ENCODE peak calls at places on chromosomes 13 and 19, in four cellular contexts. G is neural progenitor cell, V is fibroblast of the aortic adventitia, D is Calu3. R is an unnamed sample.

GRCh38 chr13:41610426-41610825 is 153.1 kb downstream of the RGCC start:
- DNase-seq in G (no peak), V (peak; percentile 82), D (peak; percentile 49), R (no peak)

GRCh38 chr13:111858571-111858970 is 208.4 kb upstream of the SOX1 start:
- DNase-seq in G (no peak), V (no peak), D (no peak), R (no peak)

GRCh38 chr19:27794444-27795042 is 1418.4 kb downstream of the UQCRFS1 start:
- DNase-seq in G (peak; percentile 67), V (peak; percentile 46), D (no peak), R (no peak)

GRCh38 chr13:105255472-105255871 is 1280.0 kb downstream of the EFNB2 start:
- DNase-seq in G (no peak), V (no peak), D (no peak), R (no peak)

GRCh38 chr19:29277107-29277506 is 64.2 kb upstream of the UQCRFS1 start:
- DNase-seq in G (peak; percentile 46), V (peak; percentile 6), D (peak; percentile 15), R (no peak)

GRCh38 chr13:49935171-49936084 is 712 bp downstream of the SPRYD7 start:
- DNase-seq in G (peak; percentile 69), V (peak; percentile 56), D (peak; percentile 8), R (no peak)

GRCh38 chr19:18253716-18254115 is 20.5 kb downstream of the IQCN start:
- DNase-seq in G (no peak), V (no peak), D (peak; percentile 58), R (no peak)

GRCh38 chr19:492091-492531 is 4.2 kb upstream of the MADCAM1 start:
- DNase-seq in G (no peak), V (peak; percentile 11), D (no peak), R (no peak)

GRCh38 chr13:69226427-69226826 is 881.2 kb upstream of the ATXN8OS start:
- DNase-seq in G (no peak), V (no peak), D (no peak), R (no peak)

GRCh38 chr13:58953638-58954037 is 1210.1 kb downstream of the DIAPH3 start:
- DNase-seq in G (no peak), V (no peak), D (no peak), R (no peak)

GRCh38 chr13:51298812-51299211 is 40.7 kb upstream of the SERPINE3 start:
- DNase-seq in G (no peak), V (no peak), D (no peak), R (no peak)

GRCh38 chr13:51793570-51794273 is 10.2 kb downstream of the DHRS12 start:
- DNase-seq in G (no peak), V (peak; percentile 81), D (no peak), R (no peak)

GRCh38 chr13:51475727-51476521 is 23.1 kb upstream of the INTS6 start:
- DNase-seq in G (no peak), V (peak; percentile 37), D (no peak), R (no peak)

GRCh38 chr13:112819816-112820215 is 130.0 kb downstream of the ATP11A start:
- DNase-seq in G (no peak), V (no peak), D (no peak), R (no peak)

GRCh38 chr19:42348211-42348610 is 22.8 kb downstream of the MEGF8 start:
- DNase-seq in G (no peak), V (no peak), D (no peak), R (no peak)

GRCh38 chr19:42344336-42344893 is 19.0 kb downstream of the MEGF8 start:
- DNase-seq in G (no peak), V (no peak), D (no peak), R (no peak)

GRCh38 chr19:42345191-42345812 is 19.9 kb downstream of the MEGF8 start:
- DNase-seq in G (no peak), V (peak; percentile 70), D (no peak), R (no peak)

DNA sequence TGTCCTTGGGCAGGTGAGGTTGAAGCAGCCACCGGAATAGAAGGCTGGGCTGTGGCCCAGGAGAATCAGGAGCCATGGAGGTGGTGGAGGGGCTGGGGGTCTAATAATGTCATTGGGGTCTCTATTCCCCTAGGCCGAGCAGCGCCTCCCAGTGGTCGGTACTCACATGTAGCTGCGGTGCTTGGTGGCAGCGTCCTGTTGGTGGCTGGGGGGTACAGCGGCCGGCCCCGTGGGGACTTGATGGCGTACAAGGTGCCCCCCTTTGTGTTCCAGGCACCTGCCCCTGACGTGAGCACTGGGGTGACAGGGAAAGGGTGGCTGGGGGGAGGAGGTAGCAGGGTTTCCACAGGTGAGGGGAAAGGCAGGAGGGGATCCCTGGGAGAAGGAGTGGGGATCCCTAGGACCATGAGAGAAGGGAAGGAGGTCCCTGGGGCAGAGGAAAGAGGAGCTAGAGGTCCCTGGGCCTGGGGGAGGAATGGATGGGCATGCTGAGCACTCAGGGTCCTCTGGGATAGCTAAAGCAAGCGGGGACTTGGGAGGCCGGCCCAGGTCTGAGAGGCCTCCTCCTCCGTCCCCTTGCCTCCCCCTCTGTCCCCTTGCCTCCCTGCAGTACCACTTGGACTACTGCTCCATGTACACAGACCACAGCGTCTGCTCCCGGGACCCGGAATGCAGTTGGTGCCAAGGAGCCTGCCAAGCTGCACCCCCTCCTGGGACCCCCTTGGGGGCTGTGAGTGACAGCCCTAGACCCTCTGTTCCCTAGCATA is 18.1 kb downstream of the MEGF8 start:
- DNase-seq in G (peak; percentile 52), V (no peak), D (no peak), R (no peak)
- TF ChIP-seq CTCF in G (peak; percentile 52), V (no peak), D (peak; percentile 49), R (peak; percentile 35)

DNA sequence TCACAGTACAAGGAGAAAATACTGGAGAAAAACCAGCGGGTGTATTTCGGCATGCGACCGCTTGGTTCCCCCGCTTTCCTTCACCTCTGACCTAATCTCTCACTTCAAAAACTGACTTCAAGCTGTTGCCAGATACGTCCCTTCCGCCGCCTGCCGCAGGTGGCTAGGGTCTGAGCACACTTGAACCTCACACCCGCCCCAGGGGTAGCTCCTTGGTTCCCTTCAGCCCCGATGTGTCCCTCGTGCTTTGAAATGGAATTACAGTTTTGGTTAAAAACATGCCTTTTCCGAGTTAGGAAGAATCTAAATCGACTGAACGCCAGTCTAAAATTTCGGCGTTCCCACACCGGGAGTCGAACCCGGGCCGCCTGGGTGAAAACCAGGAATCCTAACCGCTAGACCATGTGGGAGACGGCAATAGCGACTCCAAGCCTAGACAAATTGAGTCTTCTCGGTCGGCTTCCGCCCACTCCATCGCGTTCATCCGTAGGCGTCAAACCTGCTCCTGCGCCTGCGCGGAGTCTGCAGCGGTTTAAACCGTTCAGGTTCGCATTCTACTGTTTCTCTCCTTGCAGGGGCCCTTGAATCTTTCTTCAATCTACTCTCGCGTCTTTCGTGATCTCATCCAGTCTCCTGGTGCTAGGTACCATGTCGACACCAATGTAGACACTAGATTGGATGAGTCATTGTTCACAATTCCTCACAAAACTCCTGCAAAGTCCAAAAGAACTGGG is 71.5 kb downstream of the NUFIP1 start:
- DNase-seq in G (peak; percentile 98), V (peak; percentile 99), D (peak; percentile 89), R (peak; percentile 96)
- TF ChIP-seq CTCF in G (peak; percentile 51), V (peak; percentile 65), D (peak; percentile 40), R (peak; percentile 59)

GRCh38 chr13:86725105-86725504 is 925.9 kb upstream of the SLITRK6 start:
- DNase-seq in G (peak; percentile 57), V (no peak), D (no peak), R (no peak)
- TF ChIP-seq CTCF in G (peak; percentile 55), V (no peak), D (no peak), R (no peak)

GRCh38 chr19:53906211-53907192 is 2.6 kb upstream of the CACNG7 start:
- DNase-seq in G (peak; percentile 71), V (peak; percentile 23), D (peak; percentile 86), R (peak; percentile 65)

GRCh38 chr19:53908106-53908932 is 759 bp upstream of the CACNG7 start:
- DNase-seq in G (peak; percentile 88), V (peak; percentile 74), D (peak; percentile 63), R (peak; percentile 66)

GRCh38 chr19:53905787-53906186 is 3.3 kb upstream of the CACNG7 start:
- DNase-seq in G (no peak), V (no peak), D (no peak), R (no peak)

GRCh38 chr19:53907690-53908089 is 1.4 kb upstream of the CACNG7 start:
- DNase-seq in G (no peak), V (no peak), D (no peak), R (no peak)

GRCh38 chr19:53907193-53907581 is 1.9 kb upstream of the CACNG7 start:
- DNase-seq in G (no peak), V (no peak), D (no peak), R (no peak)
- TF ChIP-seq CTCF in G (no peak), V (no peak), D (no peak), R (no peak)

DNA sequence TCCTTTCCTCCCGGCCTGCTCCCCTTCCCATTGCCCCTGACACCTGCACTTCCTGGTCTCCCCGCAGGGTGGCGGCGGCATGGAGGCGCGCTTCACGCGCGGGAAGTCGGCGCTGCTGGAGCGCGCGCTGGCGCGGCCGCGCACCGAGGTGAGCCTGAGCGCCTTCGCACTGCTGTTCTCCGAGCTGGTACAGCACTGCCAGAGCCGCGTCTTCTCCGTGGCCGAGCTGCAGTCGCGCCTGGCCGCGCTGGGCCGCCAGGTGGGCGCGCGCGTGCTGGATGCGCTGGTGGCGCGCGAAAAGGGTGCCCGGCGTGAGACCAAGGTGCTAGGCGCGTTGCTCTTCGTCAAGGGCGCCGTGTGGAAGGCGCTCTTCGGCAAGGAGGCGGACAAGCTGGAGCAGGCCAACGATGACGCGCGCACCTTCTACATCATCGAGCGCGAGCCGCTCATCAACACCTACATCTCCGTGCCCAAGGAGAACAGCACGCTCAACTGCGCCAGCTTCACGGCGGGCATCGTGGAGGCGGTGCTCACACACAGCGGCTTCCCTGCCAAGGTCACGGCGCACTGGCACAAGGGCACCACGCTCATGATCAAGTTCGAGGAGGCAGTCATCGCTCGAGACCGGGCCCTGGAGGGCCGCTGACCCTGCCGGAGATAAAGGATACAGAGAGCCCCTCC is 1.7 kb downstream of the TRAPPC5 start:
- DNase-seq in G (no peak), V (no peak), D (no peak), R (no peak)
- TF ChIP-seq CTCF in G (no peak), V (peak; percentile 27), D (no peak), R (no peak)

GRCh38 chr13:114121496-114122466 is 10.6 kb downstream of the RASA3 start:
- DNase-seq in G (peak; percentile 71), V (no peak), D (no peak), R (peak; percentile 50)
- TF ChIP-seq CTCF in G (no peak), V (no peak), D (no peak), R (no peak)

DNA sequence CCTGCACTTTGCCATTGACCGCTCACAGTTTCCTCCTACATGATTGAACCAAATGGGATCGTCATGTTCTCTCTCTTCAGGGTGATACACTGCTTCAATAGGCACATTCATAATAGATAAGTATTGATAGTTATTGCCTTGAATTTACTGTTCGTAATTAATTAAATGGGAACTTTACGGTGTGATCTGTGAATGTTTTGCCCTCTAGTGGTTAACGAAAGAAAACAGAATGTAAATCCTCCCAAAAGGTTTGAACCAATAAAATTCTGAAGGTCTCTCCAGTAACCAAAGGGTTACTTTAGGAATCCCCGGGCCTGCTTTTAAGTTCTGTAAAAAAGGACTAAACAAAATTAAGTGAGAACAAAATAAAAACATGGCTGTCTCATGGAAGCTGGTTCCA is 389.3 kb downstream of the DACH1 start:
- DNase-seq in G (peak; percentile 9), V (no peak), D (no peak), R (no peak)
- TF ChIP-seq CTCF in G (peak; percentile 73), V (no peak), D (no peak), R (peak; percentile 66)

DNA sequence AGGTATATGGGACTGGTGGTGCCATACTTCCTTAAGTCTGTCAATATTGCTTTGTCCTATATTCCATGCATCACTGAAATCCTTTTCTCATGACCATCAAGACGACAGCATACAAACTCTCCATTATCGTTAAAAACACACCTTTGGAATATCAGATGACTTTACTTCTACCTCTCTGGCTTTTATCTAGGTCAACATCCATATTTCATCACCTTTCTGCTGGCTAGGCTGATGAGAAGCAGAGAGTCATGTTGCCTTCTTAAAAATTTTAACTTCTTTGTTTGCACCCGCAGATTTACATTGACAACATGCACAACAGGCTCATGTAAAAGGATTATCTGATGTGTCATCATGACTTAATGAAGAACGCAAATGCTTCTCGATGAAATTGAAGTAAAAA is 771.4 kb downstream of the OLFM4 start:
- DNase-seq in G (no peak), V (no peak), D (no peak), R (no peak)
- TF ChIP-seq CTCF in G (no peak), V (no peak), D (no peak), R (no peak)

R was measured in neural crest cell.